ENCODE peak calls at places on chromosome 10, in ten cellular contexts. One of them, this sample, is unnamed.

GRCh38 chr10:4663162-4663992 is 162.6 kb upstream of the AKR1E2 start:
- DNase-seq in OCI-LY7: peak
- DNase-seq in SK-MEL-5: peak
- DNase-seq in astrocyte of the hippocampus: peak
- DNase-seq in NCI-H1105 treated with DMSO at 0.1 percent for 48 hours: peak
- DNase-seq in kidney tubule cell: peak
- DNase-seq in T follicular helper cell: no peak
- DNase-seq in transverse colon: peak
- DNase-seq in stimulated activated CD8-positive, alpha-beta memory T cell treated with anti-CD3 and anti-CD28 coated beads, Interleukin-15, amount 100 ng/mL, for 24 hours: no peak
- DNase-seq in EL: peak
- DNase-seq in this sample: peak

GRCh38 chr10:79354141-79354540 is 6.9 kb downstream of the PPIF start:
- DNase-seq in transverse colon: no peak
- DNase-seq in OCI-LY7: no peak
- DNase-seq in SK-MEL-5: no peak
- DNase-seq in EL: no peak
- DNase-seq in T follicular helper cell: no peak
- DNase-seq in kidney tubule cell: no peak
- DNase-seq in stimulated activated CD8-positive, alpha-beta memory T cell treated with anti-CD3 and anti-CD28 coated beads, Interleukin-15, amount 100 ng/mL, for 24 hours: no peak
- DNase-seq in NCI-H1105 treated with DMSO at 0.1 percent for 48 hours: no peak
- DNase-seq in astrocyte of the hippocampus: no peak
- DNase-seq in this sample: peak

GRCh38 chr10:84008878-84009277 is 130.4 kb upstream of the GHITM start:
- DNase-seq in OCI-LY7: peak
- DNase-seq in EL: peak
- DNase-seq in transverse colon: peak
- DNase-seq in kidney tubule cell: peak
- DNase-seq in NCI-H1105 treated with DMSO at 0.1 percent for 48 hours: no peak
- DNase-seq in T follicular helper cell: no peak
- DNase-seq in astrocyte of the hippocampus: peak
- DNase-seq in SK-MEL-5: peak
- DNase-seq in stimulated activated CD8-positive, alpha-beta memory T cell treated with anti-CD3 and anti-CD28 coated beads, Interleukin-15, amount 100 ng/mL, for 24 hours: peak
- DNase-seq in this sample: peak

GRCh38 chr10:120953897-120954296 is 102.7 kb downstream of the WDR11 start:
- DNase-seq in stimulated activated CD8-positive, alpha-beta memory T cell treated with anti-CD3 and anti-CD28 coated beads, Interleukin-15, amount 100 ng/mL, for 24 hours: no peak
- DNase-seq in T follicular helper cell: no peak
- DNase-seq in transverse colon: no peak
- DNase-seq in astrocyte of the hippocampus: no peak
- DNase-seq in NCI-H1105 treated with DMSO at 0.1 percent for 48 hours: no peak
- DNase-seq in kidney tubule cell: peak
- DNase-seq in SK-MEL-5: no peak
- DNase-seq in OCI-LY7: no peak
- DNase-seq in EL: no peak
- DNase-seq in this sample: no peak

GRCh38 chr10:98374176-98374969 is 40.6 kb downstream of the PYROXD2 start:
- DNase-seq in EL: peak
- DNase-seq in SK-MEL-5: no peak
- DNase-seq in NCI-H1105 treated with DMSO at 0.1 percent for 48 hours: peak
- DNase-seq in stimulated activated CD8-positive, alpha-beta memory T cell treated with anti-CD3 and anti-CD28 coated beads, Interleukin-15, amount 100 ng/mL, for 24 hours: no peak
- DNase-seq in T follicular helper cell: no peak
- DNase-seq in OCI-LY7: no peak
- DNase-seq in kidney tubule cell: peak
- DNase-seq in transverse colon: no peak
- DNase-seq in astrocyte of the hippocampus: peak
- DNase-seq in this sample: peak

GRCh38 chr10:111093741-111094380 is 17.0 kb downstream of the ADRA2A start:
- DNase-seq in astrocyte of the hippocampus: peak
- DNase-seq in OCI-LY7: no peak
- DNase-seq in NCI-H1105 treated with DMSO at 0.1 percent for 48 hours: no peak
- DNase-seq in SK-MEL-5: no peak
- DNase-seq in EL: peak
- DNase-seq in kidney tubule cell: peak
- DNase-seq in transverse colon: no peak
- DNase-seq in T follicular helper cell: no peak
- DNase-seq in stimulated activated CD8-positive, alpha-beta memory T cell treated with anti-CD3 and anti-CD28 coated beads, Interleukin-15, amount 100 ng/mL, for 24 hours: no peak
- DNase-seq in this sample: peak

GRCh38 chr10:61683319-61683718 is 20.6 kb downstream of the CABCOCO1 start:
- DNase-seq in kidney tubule cell: no peak
- DNase-seq in SK-MEL-5: no peak
- DNase-seq in NCI-H1105 treated with DMSO at 0.1 percent for 48 hours: no peak
- DNase-seq in T follicular helper cell: no peak
- DNase-seq in OCI-LY7: no peak
- DNase-seq in astrocyte of the hippocampus: no peak
- DNase-seq in transverse colon: no peak
- DNase-seq in stimulated activated CD8-positive, alpha-beta memory T cell treated with anti-CD3 and anti-CD28 coated beads, Interleukin-15, amount 100 ng/mL, for 24 hours: no peak
- DNase-seq in EL: peak
- DNase-seq in this sample: no peak

GRCh38 chr10:100146875-100147665 is 38.8 kb downstream of the ERLIN1 start:
- DNase-seq in OCI-LY7: no peak
- DNase-seq in NCI-H1105 treated with DMSO at 0.1 percent for 48 hours: no peak
- DNase-seq in astrocyte of the hippocampus: no peak
- DNase-seq in EL: peak
- DNase-seq in stimulated activated CD8-positive, alpha-beta memory T cell treated with anti-CD3 and anti-CD28 coated beads, Interleukin-15, amount 100 ng/mL, for 24 hours: no peak
- DNase-seq in SK-MEL-5: no peak
- DNase-seq in T follicular helper cell: no peak
- DNase-seq in transverse colon: no peak
- DNase-seq in kidney tubule cell: peak
- DNase-seq in this sample: peak

GRCh38 chr10:18140149-18140956 is at the start of gene CACNB2:
- DNase-seq in astrocyte of the hippocampus: peak
- DNase-seq in SK-MEL-5: no peak
- DNase-seq in kidney tubule cell: peak
- DNase-seq in T follicular helper cell: no peak
- DNase-seq in OCI-LY7: no peak
- DNase-seq in stimulated activated CD8-positive, alpha-beta memory T cell treated with anti-CD3 and anti-CD28 coated beads, Interleukin-15, amount 100 ng/mL, for 24 hours: no peak
- DNase-seq in transverse colon: peak
- DNase-seq in NCI-H1105 treated with DMSO at 0.1 percent for 48 hours: peak
- DNase-seq in EL: peak
- DNase-seq in this sample: no peak

GRCh38 chr10:79052311-79053080 is 16.3 kb upstream of the ZMIZ1 start:
- DNase-seq in NCI-H1105 treated with DMSO at 0.1 percent for 48 hours: peak
- DNase-seq in OCI-LY7: peak
- DNase-seq in transverse colon: no peak
- DNase-seq in stimulated activated CD8-positive, alpha-beta memory T cell treated with anti-CD3 and anti-CD28 coated beads, Interleukin-15, amount 100 ng/mL, for 24 hours: no peak
- DNase-seq in astrocyte of the hippocampus: peak
- DNase-seq in EL: no peak
- DNase-seq in kidney tubule cell: peak
- DNase-seq in T follicular helper cell: no peak
- DNase-seq in SK-MEL-5: peak
- DNase-seq in this sample: no peak

GRCh38 chr10:33483124-33483794 is 148.8 kb upstream of the NRP1 start:
- DNase-seq in transverse colon: no peak
- DNase-seq in OCI-LY7: no peak
- DNase-seq in SK-MEL-5: no peak
- DNase-seq in astrocyte of the hippocampus: peak
- DNase-seq in T follicular helper cell: no peak
- DNase-seq in stimulated activated CD8-positive, alpha-beta memory T cell treated with anti-CD3 and anti-CD28 coated beads, Interleukin-15, amount 100 ng/mL, for 24 hours: no peak
- DNase-seq in kidney tubule cell: peak
- DNase-seq in EL: no peak
- DNase-seq in NCI-H1105 treated with DMSO at 0.1 percent for 48 hours: peak
- DNase-seq in this sample: no peak

GRCh38 chr10:31515819-31516402 is 196.9 kb downstream of the ZEB1 start:
- DNase-seq in NCI-H1105 treated with DMSO at 0.1 percent for 48 hours: no peak
- DNase-seq in EL: no peak
- DNase-seq in stimulated activated CD8-positive, alpha-beta memory T cell treated with anti-CD3 and anti-CD28 coated beads, Interleukin-15, amount 100 ng/mL, for 24 hours: no peak
- DNase-seq in OCI-LY7: no peak
- DNase-seq in transverse colon: no peak
- DNase-seq in SK-MEL-5: no peak
- DNase-seq in kidney tubule cell: no peak
- DNase-seq in T follicular helper cell: no peak
- DNase-seq in astrocyte of the hippocampus: no peak
- DNase-seq in this sample: no peak

GRCh38 chr10:43249962-43250624 is 16.8 kb downstream of the RASGEF1A start:
- DNase-seq in T follicular helper cell: no peak
- DNase-seq in EL: peak
- DNase-seq in OCI-LY7: no peak
- DNase-seq in NCI-H1105 treated with DMSO at 0.1 percent for 48 hours: no peak
- DNase-seq in transverse colon: no peak
- DNase-seq in kidney tubule cell: peak
- DNase-seq in SK-MEL-5: no peak
- DNase-seq in astrocyte of the hippocampus: no peak
- DNase-seq in stimulated activated CD8-positive, alpha-beta memory T cell treated with anti-CD3 and anti-CD28 coated beads, Interleukin-15, amount 100 ng/mL, for 24 hours: no peak
- DNase-seq in this sample: no peak